ENCODE peak calls at places on chromosomes 12 and 14, in seven cellular contexts. I is foreskin fibroblast, L is right lobe of liver, K is body of pancreas, Q is lower leg skin, U is HL-60, M is coronary artery. A is an unnamed sample.

GRCh38 chr14:77200406-77200985 is 18.9 kb downstream of the TMEM63C start:
- DNase-seq in U (no peak), K (no peak), M (no peak), Q (no peak), I (no peak), L (peak; percentile 39), A (no peak)

GRCh38 chr12:56188786-56189335 is 422 bp downstream of the SMARCC2 start:
- DNase-seq in U (no peak), Q (no peak), M (no peak), L (peak; percentile 68), I (no peak), K (no peak), A (no peak)

GRCh38 chr12:116714175-116714574 is 23.7 kb downstream of the SPRING1 start:
- DNase-seq in Q (no peak), U (no peak), I (no peak), M (no peak), L (no peak), K (no peak), A (no peak)

GRCh38 chr14:69320581-69321365 is 60.8 kb downstream of the GALNT16 start:
- DNase-seq in L (peak; percentile 35), K (no peak), Q (peak; percentile 63), M (no peak), U (no peak), I (no peak), A (no peak)

GRCh38 chr12:14768823-14769405 is 34.4 kb downstream of the WBP11 start:
- DNase-seq in M (peak; percentile 77), K (peak; percentile 64), I (peak; percentile 17), U (no peak), L (no peak), Q (peak; percentile 87), A (no peak)

GRCh38 chr12:10607885-10608458 is 5.4 kb downstream of the MAGOHB start:
- DNase-seq in L (no peak), U (no peak), I (no peak), Q (no peak), M (no peak), K (no peak), A (no peak)

GRCh38 chr12:68915055-68915454 is 17.9 kb downstream of the CPM start:
- DNase-seq in L (no peak), U (no peak), Q (no peak), I (peak; percentile 71), K (no peak), M (no peak), A (no peak)

GRCh38 chr12:63968685-63969084 is 124.2 kb downstream of the SRGAP1 start:
- DNase-seq in U (no peak), M (no peak), I (no peak), Q (no peak), K (no peak), L (no peak), A (no peak)

GRCh38 chr14:31059152-31059924 is 33.2 kb upstream of the STRN3 start:
- DNase-seq in K (peak; percentile 75), Q (no peak), U (peak; percentile 83), M (no peak), I (peak; percentile 77), L (no peak), A (no peak)

GRCh38 chr14:42047421-42048045 is 440.9 kb downstream of the LRFN5 start:
- DNase-seq in I (no peak), L (no peak), Q (no peak), M (no peak), U (no peak), K (no peak), A (no peak)

GRCh38 chr14:36619131-36619530 is 36.7 kb upstream of the NKX2-8 start:
- DNase-seq in L (no peak), I (no peak), K (no peak), U (no peak), M (no peak), Q (no peak), A (no peak)

GRCh38 chr12:22333751-22334695 is 484 bp downstream of the ST8SIA1 start:
- DNase-seq in I (no peak), K (peak; percentile 10), Q (peak; percentile 89), L (no peak), U (no peak), M (no peak), A (no peak)

GRCh38 chr14:86852530-86852929 is 1140.5 kb downstream of the GALC start:
- DNase-seq in L (no peak), I (peak; percentile 24), Q (no peak), U (no peak), K (no peak), M (no peak), A (no peak)

GRCh38 chr14:46902837-46903236 is 251.3 kb upstream of the RPL10L start:
- DNase-seq in L (no peak), M (no peak), Q (no peak), I (no peak), K (no peak), U (no peak), A (no peak)

GRCh38 chr12:132285991-132286681 is 43.3 kb downstream of the GALNT9 start:
- DNase-seq in I (peak; percentile 26), U (no peak), L (no peak), Q (no peak), M (no peak), K (peak; percentile 60), A (no peak)

GRCh38 chr14:103855734-103856095 is 8.3 kb upstream of the PPP1R13B start:
- DNase-seq in Q (no peak), M (no peak), I (no peak), U (no peak), L (peak; percentile 13), K (no peak), A (no peak)

GRCh38 chr12:121167232-121167820 is 34.6 kb downstream of the P2RX7 start:
- DNase-seq in Q (no peak), U (no peak), K (no peak), I (no peak), L (no peak), M (no peak), A (no peak)

GRCh38 chr12:98352835-98353234 is 162.6 kb upstream of the TMPO start:
- DNase-seq in U (no peak), K (no peak), M (no peak), L (no peak), Q (no peak), I (no peak), A (no peak)

GRCh38 chr12:105843989-105844768 is 294.6 kb downstream of the NUAK1 start:
- DNase-seq in I (peak; percentile 6), K (no peak), U (no peak), M (no peak), Q (peak; percentile 89), L (no peak), A (no peak)

GRCh38 chr14:55123101-55123500 is 6.0 kb upstream of the LGALS3 start:
- DNase-seq in Q (no peak), I (peak; percentile 86), U (no peak), L (no peak), K (no peak), M (no peak), A (no peak)

GRCh38 chr14:50608302-50608851 is 48.4 kb downstream of the ATL1 start:
- DNase-seq in I (no peak), L (no peak), M (no peak), K (no peak), Q (no peak), U (no peak), A (no peak)

GRCh38 chr14:40221428-40221827 is 789.2 kb upstream of the FBXO33 start:
- DNase-seq in U (no peak), I (no peak), K (no peak), Q (no peak), L (no peak), M (no peak), A (no peak)

GRCh38 chr14:52279405-52279804 is 11.9 kb downstream of the PTGDR start:
- DNase-seq in K (no peak), M (no peak), Q (no peak), L (no peak), I (peak; percentile 52), U (peak; percentile 31), A (no peak)

DNA sequence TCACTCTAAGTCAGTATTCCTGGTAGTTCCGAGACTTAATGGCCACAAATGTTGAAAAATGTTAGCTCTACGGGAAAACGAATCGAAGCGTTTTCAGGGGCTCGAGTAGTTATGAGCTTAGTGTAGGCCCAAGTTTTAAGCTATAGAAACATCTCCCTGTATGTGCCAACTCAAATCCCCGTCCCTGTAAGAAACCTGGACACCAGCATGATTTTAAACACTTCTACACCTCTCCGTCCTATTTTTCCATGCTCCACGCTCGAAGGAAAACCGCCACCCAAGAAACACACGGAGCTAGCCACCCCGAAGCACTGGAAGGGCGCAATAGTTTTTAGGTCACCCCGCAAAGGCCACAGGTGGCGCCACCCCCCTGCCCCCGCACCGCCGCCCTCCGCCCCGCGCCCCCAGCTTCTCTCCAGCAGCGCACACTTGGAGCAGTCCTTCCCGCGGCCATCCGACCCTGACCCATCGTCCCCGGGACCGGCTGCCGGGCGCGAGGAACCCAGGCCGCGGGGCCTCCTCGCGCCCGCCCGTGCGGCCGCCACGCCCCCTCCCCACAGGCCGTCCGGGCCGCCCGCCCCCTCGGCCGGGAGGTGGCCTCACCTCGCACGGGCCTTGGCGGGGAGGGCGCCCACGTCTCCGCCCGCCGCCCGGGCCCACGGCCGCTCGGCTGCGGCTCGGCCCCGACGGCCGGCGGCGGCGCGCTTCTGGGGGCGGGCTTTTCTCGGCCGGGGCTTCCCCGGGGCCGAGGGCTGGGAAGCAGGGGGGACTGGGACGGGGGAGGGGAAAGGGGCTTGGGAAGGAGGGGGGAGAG is 519 bp downstream of the R3HDM2 start:
- DNase-seq in M (peak; percentile 78), L (peak; percentile 75), Q (peak; percentile 89), U (peak; percentile 40), I (no peak), K (peak; percentile 63), A (no peak)
- TF ChIP-seq CTCF in M (no peak), L (peak; percentile 24), Q (no peak), U (no peak), I (no peak), K (no peak), A (no peak)

DNA sequence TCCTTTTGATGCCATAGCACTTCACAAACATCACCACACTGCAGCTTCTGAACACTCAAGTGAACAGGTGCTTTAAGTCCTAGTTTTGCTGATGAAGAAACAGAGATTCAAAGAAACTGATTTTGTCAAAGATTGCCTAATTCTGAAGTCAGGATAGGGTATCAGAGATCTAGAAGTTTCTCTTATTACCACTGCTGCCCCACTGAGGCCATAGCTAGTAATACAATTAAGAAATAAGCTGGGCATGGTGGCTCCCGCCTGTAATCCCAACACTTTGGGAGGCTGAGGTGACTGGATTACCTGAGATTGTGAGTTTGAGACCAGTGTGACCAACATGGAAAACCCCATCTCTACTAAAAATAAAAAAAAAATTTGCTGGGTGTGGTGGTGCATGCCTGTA is 458.3 kb upstream of the SEL1L start:
- DNase-seq in K (peak; percentile 12), U (peak; percentile 5), Q (no peak), I (no peak), L (no peak), M (no peak), A (no peak)
- TF ChIP-seq CTCF in K (no peak), U (no peak), Q (no peak), I (no peak), L (peak; percentile 35), M (no peak), A (no peak)

GRCh38 chr14:96297000-96297399 is 41.0 kb downstream of the BDKRB1 start:
- DNase-seq in U (no peak), Q (no peak), I (no peak), M (no peak), L (no peak), K (no peak), A (no peak)
- TF ChIP-seq CTCF in U (peak; percentile 23), Q (no peak), I (peak; percentile 34), M (no peak), L (peak; percentile 60), K (peak; percentile 51), A (peak; percentile 53)

DNA sequence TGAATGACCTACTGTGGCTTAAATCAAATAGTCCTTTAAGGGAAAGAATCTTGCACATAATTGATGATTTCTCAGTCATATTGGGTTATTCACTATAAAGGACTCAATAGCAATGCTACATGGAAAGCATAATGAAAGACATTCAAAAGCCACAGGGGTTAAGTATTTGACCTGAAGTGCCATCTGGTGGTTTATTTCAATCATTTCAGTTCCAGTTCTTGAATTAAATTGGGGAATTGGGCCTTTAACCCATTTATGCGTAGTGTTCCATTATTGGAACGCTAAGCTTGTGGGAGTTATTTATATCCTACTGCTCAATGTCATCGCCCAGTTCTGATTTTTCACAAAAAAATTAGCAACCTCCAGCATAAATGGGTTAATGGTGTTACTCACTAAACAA is 41.3 kb upstream of the C12orf71 start:
- DNase-seq in I (no peak), K (no peak), U (peak; percentile 2), Q (no peak), M (no peak), L (no peak), A (no peak)
- TF ChIP-seq CTCF in I (no peak), K (no peak), U (no peak), Q (no peak), M (no peak), L (peak; percentile 30), A (peak; percentile 44)

A was measured in D721Med.